ENCODE peak calls at places on chromosomes 16 and 17, in eight cellular contexts. One of them, this sample, is unnamed.
A peak's percentile ranks its signal among the peaks of the same experiment; 100 is the strongest.

GRCh38 chr16:31072540-31073072 is 1.4 kb downstream of the ZNF668 start:
- DNase-seq in Caco-2: no peak
- DNase-seq in Peyer's patch: peak; percentile 49
- DNase-seq in choroid plexus epithelial cell: peak; percentile 50
- DNase-seq in AG10803: peak; percentile 41
- DNase-seq in suprapubic skin: no peak
- DNase-seq in heart right ventricle: no peak
- DNase-seq in left ventricle myocardium inferior: no peak
- DNase-seq in this sample: no peak

GRCh38 chr16:88886915-88887521 is 20.6 kb upstream of the PABPN1L start:
- DNase-seq in Caco-2: no peak
- DNase-seq in Peyer's patch: peak; percentile 61
- DNase-seq in choroid plexus epithelial cell: no peak
- DNase-seq in AG10803: peak; percentile 59
- DNase-seq in suprapubic skin: no peak
- DNase-seq in heart right ventricle: peak; percentile 90
- DNase-seq in left ventricle myocardium inferior: peak; percentile 93
- DNase-seq in this sample: peak; percentile 72

GRCh38 chr17:27421111-27421510 is 35.1 kb upstream of the KSR1 start:
- DNase-seq in Caco-2: no peak
- DNase-seq in Peyer's patch: no peak
- DNase-seq in choroid plexus epithelial cell: no peak
- DNase-seq in AG10803: no peak
- DNase-seq in suprapubic skin: no peak
- DNase-seq in heart right ventricle: no peak
- DNase-seq in left ventricle myocardium inferior: no peak
- DNase-seq in this sample: no peak

GRCh38 chr17:42246515-42246914 is 29.7 kb downstream of the STAT5B start:
- DNase-seq in Caco-2: no peak
- DNase-seq in Peyer's patch: no peak
- DNase-seq in choroid plexus epithelial cell: peak; percentile 76
- DNase-seq in AG10803: no peak
- DNase-seq in suprapubic skin: no peak
- DNase-seq in heart right ventricle: no peak
- DNase-seq in left ventricle myocardium inferior: no peak
- DNase-seq in this sample: no peak

GRCh38 chr16:75265911-75266701 is 14.7 kb upstream of the BCAR1 start:
- DNase-seq in Caco-2: peak; percentile 96
- DNase-seq in Peyer's patch: peak; percentile 82
- DNase-seq in choroid plexus epithelial cell: peak; percentile 58
- DNase-seq in AG10803: peak; percentile 47
- DNase-seq in suprapubic skin: peak; percentile 83
- DNase-seq in heart right ventricle: peak; percentile 82
- DNase-seq in left ventricle myocardium inferior: peak; percentile 75
- DNase-seq in this sample: no peak

GRCh38 chr17:11404431-11404830 is 163.4 kb downstream of the SHISA6 start:
- DNase-seq in Caco-2: no peak
- DNase-seq in Peyer's patch: no peak
- DNase-seq in choroid plexus epithelial cell: no peak
- DNase-seq in AG10803: no peak
- DNase-seq in suprapubic skin: no peak
- DNase-seq in heart right ventricle: no peak
- DNase-seq in left ventricle myocardium inferior: no peak
- DNase-seq in this sample: no peak

GRCh38 chr17:33725675-33726271 is 432.7 kb upstream of the ASIC2 start:
- DNase-seq in Caco-2: peak; percentile 63
- DNase-seq in Peyer's patch: peak; percentile 55
- DNase-seq in choroid plexus epithelial cell: peak; percentile 25
- DNase-seq in AG10803: peak; percentile 13
- DNase-seq in suprapubic skin: no peak
- DNase-seq in heart right ventricle: peak; percentile 29
- DNase-seq in left ventricle myocardium inferior: peak; percentile 16
- DNase-seq in this sample: peak; percentile 5

GRCh38 chr16:69105501-69106361 is at the start of gene HAS3:
- DNase-seq in Caco-2: peak; percentile 89
- DNase-seq in Peyer's patch: peak; percentile 73
- DNase-seq in choroid plexus epithelial cell: peak; percentile 80
- DNase-seq in AG10803: peak; percentile 54
- DNase-seq in suprapubic skin: no peak
- DNase-seq in heart right ventricle: peak; percentile 52
- DNase-seq in left ventricle myocardium inferior: peak; percentile 50
- DNase-seq in this sample: peak; percentile 81

GRCh38 chr16:89801800-89802199 is 14.6 kb downstream of the FANCA start:
- DNase-seq in Caco-2: no peak
- DNase-seq in Peyer's patch: no peak
- DNase-seq in choroid plexus epithelial cell: peak; percentile 52
- DNase-seq in AG10803: peak; percentile 29
- DNase-seq in suprapubic skin: no peak
- DNase-seq in heart right ventricle: no peak
- DNase-seq in left ventricle myocardium inferior: no peak
- DNase-seq in this sample: peak; percentile 45

GRCh38 chr17:77097772-77098171 is 43.0 kb upstream of the SEC14L1 start:
- DNase-seq in Caco-2: no peak
- DNase-seq in Peyer's patch: no peak
- DNase-seq in choroid plexus epithelial cell: peak; percentile 60
- DNase-seq in AG10803: no peak
- DNase-seq in suprapubic skin: no peak
- DNase-seq in heart right ventricle: no peak
- DNase-seq in left ventricle myocardium inferior: no peak
- DNase-seq in this sample: no peak

GRCh38 chr16:68031951-68032350 is 8.9 kb downstream of the DUS2 start:
- DNase-seq in Caco-2: no peak
- DNase-seq in Peyer's patch: no peak
- DNase-seq in choroid plexus epithelial cell: no peak
- DNase-seq in AG10803: no peak
- DNase-seq in suprapubic skin: no peak
- DNase-seq in heart right ventricle: no peak
- DNase-seq in left ventricle myocardium inferior: no peak
- DNase-seq in this sample: no peak

GRCh38 chr17:27245230-27245696 is 48.7 kb upstream of the WSB1 start:
- DNase-seq in Caco-2: peak; percentile 90
- DNase-seq in Peyer's patch: peak; percentile 83
- DNase-seq in choroid plexus epithelial cell: peak; percentile 97
- DNase-seq in AG10803: peak; percentile 90
- DNase-seq in suprapubic skin: peak; percentile 91
- DNase-seq in heart right ventricle: peak; percentile 87
- DNase-seq in left ventricle myocardium inferior: peak; percentile 86
- DNase-seq in this sample: peak; percentile 97

GRCh38 chr17:49763735-49764558 is at the start of gene FAM117A:
- DNase-seq in Caco-2: peak; percentile 100
- DNase-seq in Peyer's patch: peak; percentile 92
- DNase-seq in choroid plexus epithelial cell: peak; percentile 99
- DNase-seq in AG10803: peak; percentile 94
- DNase-seq in suprapubic skin: peak; percentile 98
- DNase-seq in heart right ventricle: peak; percentile 91
- DNase-seq in left ventricle myocardium inferior: peak; percentile 94
- DNase-seq in this sample: peak; percentile 98

GRCh38 chr17:77345260-77345910 is 204.6 kb downstream of the SEC14L1 start:
- DNase-seq in Caco-2: no peak
- DNase-seq in Peyer's patch: no peak
- DNase-seq in choroid plexus epithelial cell: no peak
- DNase-seq in AG10803: no peak
- DNase-seq in suprapubic skin: peak; percentile 70
- DNase-seq in heart right ventricle: no peak
- DNase-seq in left ventricle myocardium inferior: no peak
- DNase-seq in this sample: no peak

GRCh38 chr17:6426356-6427101 is 8.4 kb downstream of the AIPL1 start:
- DNase-seq in Caco-2: no peak
- DNase-seq in Peyer's patch: no peak
- DNase-seq in choroid plexus epithelial cell: no peak
- DNase-seq in AG10803: no peak
- DNase-seq in suprapubic skin: no peak
- DNase-seq in heart right ventricle: no peak
- DNase-seq in left ventricle myocardium inferior: no peak
- DNase-seq in this sample: no peak

GRCh38 chr16:11740567-11740966 is 2.1 kb downstream of the TXNDC11 start:
- DNase-seq in Caco-2: no peak
- DNase-seq in Peyer's patch: no peak
- DNase-seq in choroid plexus epithelial cell: no peak
- DNase-seq in AG10803: no peak
- DNase-seq in suprapubic skin: no peak
- DNase-seq in heart right ventricle: no peak
- DNase-seq in left ventricle myocardium inferior: no peak
- DNase-seq in this sample: no peak

GRCh38 chr17:30263552-30264333 is 28.0 kb downstream of the BLMH start:
- DNase-seq in Caco-2: peak; percentile 67
- DNase-seq in Peyer's patch: no peak
- DNase-seq in choroid plexus epithelial cell: peak; percentile 82
- DNase-seq in AG10803: no peak
- DNase-seq in suprapubic skin: no peak
- DNase-seq in heart right ventricle: no peak
- DNase-seq in left ventricle myocardium inferior: no peak
- DNase-seq in this sample: no peak

DNA sequence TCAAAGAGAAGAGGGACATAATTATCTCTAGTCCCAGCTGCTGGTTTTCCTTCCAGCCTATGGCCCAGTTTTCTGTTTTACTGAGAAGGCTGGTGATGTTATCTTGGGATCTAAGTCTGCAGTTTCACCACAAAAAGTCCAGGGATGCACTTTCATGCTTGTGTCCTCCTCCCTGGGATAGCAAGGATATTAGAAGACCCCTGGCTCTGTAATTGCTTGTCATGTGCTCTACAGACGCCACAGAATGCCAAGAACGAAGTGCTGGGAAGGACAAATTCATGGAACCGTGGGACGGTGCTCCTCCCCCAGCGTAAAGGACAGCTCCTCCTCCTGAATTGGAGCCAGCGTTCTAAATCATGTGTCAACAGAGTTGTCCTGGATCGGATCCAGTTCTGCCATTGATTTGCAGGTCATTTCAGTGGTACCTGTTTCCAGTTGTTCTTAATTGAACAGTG is 8.6 kb downstream of the MAPT start:
- DNase-seq in Caco-2: no peak
- DNase-seq in Peyer's patch: no peak
- DNase-seq in choroid plexus epithelial cell: no peak
- DNase-seq in AG10803: no peak
- DNase-seq in suprapubic skin: no peak
- DNase-seq in heart right ventricle: no peak
- DNase-seq in left ventricle myocardium inferior: no peak
- DNase-seq in this sample: no peak
- H3K4me3 ChIP-seq in Caco-2: no peak overlapping the region
- H3K4me3 ChIP-seq in Peyer's patch: no peak overlapping the region
- H3K4me3 ChIP-seq in choroid plexus epithelial cell: no peak overlapping the region
- H3K4me3 ChIP-seq in AG10803: no peak overlapping the region
- H3K4me3 ChIP-seq in suprapubic skin: no peak overlapping the region
- H3K4me3 ChIP-seq in heart right ventricle: peak overlapping the region; percentile 10
- H3K4me3 ChIP-seq in left ventricle myocardium inferior: peak overlapping the region; percentile 10
- H3K4me3 ChIP-seq in this sample: no peak overlapping the region

GRCh38 chr17:81735181-81736102 is 23.4 kb downstream of the SLC25A10 start:
- DNase-seq in Caco-2: peak; percentile 41
- DNase-seq in Peyer's patch: peak; percentile 72
- DNase-seq in choroid plexus epithelial cell: no peak
- DNase-seq in AG10803: peak; percentile 48
- DNase-seq in suprapubic skin: no peak
- DNase-seq in heart right ventricle: no peak
- DNase-seq in left ventricle myocardium inferior: no peak
- DNase-seq in this sample: no peak
- H3K4me3 ChIP-seq in Caco-2: peak overlapping the region; percentile 9
- H3K4me3 ChIP-seq in Peyer's patch: peak overlapping the region; percentile 6
- H3K4me3 ChIP-seq in choroid plexus epithelial cell: peak overlapping the region; percentile 11
- H3K4me3 ChIP-seq in AG10803: no peak overlapping the region
- H3K4me3 ChIP-seq in suprapubic skin: peak overlapping the region; percentile 37
- H3K4me3 ChIP-seq in heart right ventricle: no peak overlapping the region
- H3K4me3 ChIP-seq in left ventricle myocardium inferior: peak overlapping the region; percentile 31
- H3K4me3 ChIP-seq in this sample: no peak overlapping the region

GRCh38 chr16:70715860-70716357 is 30.1 kb upstream of the MTSS2 start:
- DNase-seq in Caco-2: no peak
- DNase-seq in Peyer's patch: no peak
- DNase-seq in choroid plexus epithelial cell: peak; percentile 84
- DNase-seq in AG10803: no peak
- DNase-seq in suprapubic skin: no peak
- DNase-seq in heart right ventricle: no peak
- DNase-seq in left ventricle myocardium inferior: no peak
- DNase-seq in this sample: peak; percentile 45
- H3K4me3 ChIP-seq in Caco-2: no peak overlapping the region
- H3K4me3 ChIP-seq in Peyer's patch: no peak overlapping the region
- H3K4me3 ChIP-seq in choroid plexus epithelial cell: no peak overlapping the region
- H3K4me3 ChIP-seq in AG10803: no peak overlapping the region
- H3K4me3 ChIP-seq in suprapubic skin: peak overlapping the region; percentile 2
- H3K4me3 ChIP-seq in heart right ventricle: no peak overlapping the region
- H3K4me3 ChIP-seq in left ventricle myocardium inferior: peak overlapping the region; percentile 34
- H3K4me3 ChIP-seq in this sample: no peak overlapping the region

GRCh38 chr16:20318006-20318405 is 9.3 kb downstream of the GP2 start:
- DNase-seq in Caco-2: no peak
- DNase-seq in Peyer's patch: no peak
- DNase-seq in choroid plexus epithelial cell: no peak
- DNase-seq in AG10803: no peak
- DNase-seq in suprapubic skin: no peak
- DNase-seq in heart right ventricle: no peak
- DNase-seq in left ventricle myocardium inferior: no peak
- DNase-seq in this sample: no peak

GRCh38 chr16:20315764-20316163 is 11.5 kb downstream of the GP2 start:
- DNase-seq in Caco-2: no peak
- DNase-seq in Peyer's patch: no peak
- DNase-seq in choroid plexus epithelial cell: no peak
- DNase-seq in AG10803: no peak
- DNase-seq in suprapubic skin: no peak
- DNase-seq in heart right ventricle: no peak
- DNase-seq in left ventricle myocardium inferior: no peak
- DNase-seq in this sample: no peak

GRCh38 chr16:20317117-20317516 is 10.2 kb downstream of the GP2 start:
- DNase-seq in Caco-2: no peak
- DNase-seq in Peyer's patch: no peak
- DNase-seq in choroid plexus epithelial cell: no peak
- DNase-seq in AG10803: no peak
- DNase-seq in suprapubic skin: no peak
- DNase-seq in heart right ventricle: no peak
- DNase-seq in left ventricle myocardium inferior: no peak
- DNase-seq in this sample: no peak

GRCh38 chr16:20318437-20318836 is 8.9 kb downstream of the GP2 start:
- DNase-seq in Caco-2: no peak
- DNase-seq in Peyer's patch: no peak
- DNase-seq in choroid plexus epithelial cell: no peak
- DNase-seq in AG10803: no peak
- DNase-seq in suprapubic skin: no peak
- DNase-seq in heart right ventricle: no peak
- DNase-seq in left ventricle myocardium inferior: no peak
- DNase-seq in this sample: no peak

GRCh38 chr16:20316715-20317114 is 10.6 kb downstream of the GP2 start:
- DNase-seq in Caco-2: no peak
- DNase-seq in Peyer's patch: no peak
- DNase-seq in choroid plexus epithelial cell: no peak
- DNase-seq in AG10803: no peak
- DNase-seq in suprapubic skin: no peak
- DNase-seq in heart right ventricle: no peak
- DNase-seq in left ventricle myocardium inferior: no peak
- DNase-seq in this sample: no peak
- H3K4me3 ChIP-seq in Caco-2: no peak overlapping the region
- H3K4me3 ChIP-seq in Peyer's patch: no peak overlapping the region
- H3K4me3 ChIP-seq in choroid plexus epithelial cell: no peak overlapping the region
- H3K4me3 ChIP-seq in AG10803: no peak overlapping the region
- H3K4me3 ChIP-seq in suprapubic skin: no peak overlapping the region
- H3K4me3 ChIP-seq in heart right ventricle: no peak overlapping the region
- H3K4me3 ChIP-seq in left ventricle myocardium inferior: no peak overlapping the region
- H3K4me3 ChIP-seq in this sample: no peak overlapping the region

GRCh38 chr16:85395207-85395912 is 217.8 kb upstream of the GSE1 start:
- DNase-seq in Caco-2: no peak
- DNase-seq in Peyer's patch: peak; percentile 64
- DNase-seq in choroid plexus epithelial cell: peak; percentile 93
- DNase-seq in AG10803: peak; percentile 99
- DNase-seq in suprapubic skin: no peak
- DNase-seq in heart right ventricle: peak; percentile 73
- DNase-seq in left ventricle myocardium inferior: peak; percentile 67
- DNase-seq in this sample: peak; percentile 99
- H3K4me3 ChIP-seq in Caco-2: no peak overlapping the region
- H3K4me3 ChIP-seq in Peyer's patch: no peak overlapping the region
- H3K4me3 ChIP-seq in choroid plexus epithelial cell: no peak overlapping the region
- H3K4me3 ChIP-seq in AG10803: peak overlapping the region; percentile 34
- H3K4me3 ChIP-seq in suprapubic skin: no peak overlapping the region
- H3K4me3 ChIP-seq in heart right ventricle: no peak overlapping the region
- H3K4me3 ChIP-seq in left ventricle myocardium inferior: no peak overlapping the region
- H3K4me3 ChIP-seq in this sample: peak overlapping the region; percentile 14

This sample was measured in foreskin fibroblast.